ENCODE peak calls at places on chromosome 18, in five cellular contexts. M is K562, K is A549, I is HepG2, Q is GM12878. V is an unnamed sample.

GRCh38 chr18:22985250-22985649 is 52.1 kb downstream of the RBBP8 start:
- DNase-seq in Q (no peak), M (no peak), I (no peak), K (no peak), V (no peak)

GRCh38 chr18:58364867-58365533 is 263.9 kb downstream of the ALPK2 start:
- DNase-seq in I (no peak), K (no peak), Q (no peak), M (no peak), V (peak; percentile 39)

GRCh38 chr18:21955757-21956652 is 213.4 kb upstream of the GATA6 start:
- DNase-seq in I (peak; percentile 54), Q (peak; percentile 4), K (peak; percentile 61), M (peak; percentile 88), V (peak; percentile 83)

GRCh38 chr18:31658670-31659573 is 25.5 kb downstream of the B4GALT6 start:
- DNase-seq in Q (peak; percentile 89), I (no peak), K (no peak), M (no peak), V (no peak)

GRCh38 chr18:52723456-52724065 is 383.6 kb downstream of the DCC start:
- DNase-seq in I (no peak), K (no peak), M (no peak), Q (no peak), V (no peak)

GRCh38 chr18:57859314-57859713 is 56.2 kb upstream of the ATP8B1 start:
- DNase-seq in K (peak; percentile 27), Q (no peak), M (peak; percentile 23), I (peak; percentile 44), V (peak; percentile 51)

GRCh38 chr18:27378396-27379094 is 193.4 kb upstream of the CHST9 start:
- DNase-seq in I (no peak), Q (no peak), M (no peak), K (no peak), V (no peak)

GRCh38 chr18:44844486-44844885 is 163.8 kb downstream of the SETBP1 start:
- DNase-seq in M (no peak), I (no peak), K (no peak), Q (no peak), V (no peak)

GRCh38 chr18:50356036-50356945 is 18.6 kb upstream of the SKA1 start:
- DNase-seq in K (no peak), M (no peak), Q (peak; percentile 79), I (peak; percentile 11), V (peak; percentile 41)

GRCh38 chr18:14767474-14767873 is 19.5 kb downstream of the ANKRD30B start:
- DNase-seq in M (no peak), Q (no peak), K (no peak), I (no peak), V (no peak)

GRCh38 chr18:62327977-62328376 is 2.9 kb downstream of the TNFRSF11A start:
- DNase-seq in I (no peak), M (no peak), K (no peak), Q (no peak), V (no peak)

GRCh38 chr18:37582306-37582705 is 16.7 kb upstream of the CELF4 start:
- DNase-seq in M (no peak), I (no peak), K (no peak), Q (no peak), V (no peak)

GRCh38 chr18:42413870-42414269 is 458.8 kb downstream of the PIK3C3 start:
- DNase-seq in M (no peak), K (no peak), Q (no peak), I (no peak), V (no peak)

GRCh38 chr18:51936115-51936514 is 403.9 kb upstream of the DCC start:
- DNase-seq in I (no peak), M (no peak), Q (no peak), K (no peak), V (peak; percentile 4)

GRCh38 chr18:35618289-35618688 is 36.7 kb downstream of the GALNT1 start:
- DNase-seq in Q (no peak), I (no peak), K (no peak), M (no peak), V (no peak)

GRCh38 chr18:21272016-21272582 is 30.1 kb downstream of the GREB1L start:
- DNase-seq in Q (no peak), K (no peak), M (no peak), I (no peak), V (no peak)

GRCh38 chr18:46650681-46651080 is 6.3 kb downstream of the LOXHD1 start:
- DNase-seq in I (no peak), M (no peak), K (no peak), Q (no peak), V (no peak)
- TF ChIP-seq JUNB in I (no peak), M (no peak), K (no peak), Q (no peak), V (no peak)

GRCh38 chr18:494602-494983 is 5.9 kb downstream of the COLEC12 start:
- DNase-seq in K (no peak), M (no peak), I (no peak), Q (no peak), V (no peak)
- H3K4me1 ChIP-seq in K (peaks cover 8% of the 10 kb centered on the region), M (peaks cover 4% of the 10 kb centered on the region), I (peaks cover 19% of the 10 kb centered on the region), Q (no peaks in the 10 kb centered on the region), V (peaks cover 13% of the 10 kb centered on the region)

GRCh38 chr18:76361219-76361618 is 133.8 kb downstream of the ZNF516 start:
- DNase-seq in Q (no peak), M (no peak), I (no peak), K (no peak), V (no peak)

GRCh38 chr18:76357174-76357573 is 137.9 kb downstream of the ZNF516 start:
- DNase-seq in Q (no peak), I (no peak), M (no peak), K (no peak), V (no peak)

GRCh38 chr18:76357585-76358265 is 137.3 kb downstream of the ZNF516 start:
- DNase-seq in M (no peak), I (no peak), K (no peak), Q (no peak), V (no peak)

GRCh38 chr18:76358774-76359173 is 136.3 kb downstream of the ZNF516 start:
- DNase-seq in K (no peak), Q (no peak), I (no peak), M (no peak), V (no peak)

GRCh38 chr18:76359909-76360308 is 135.1 kb downstream of the ZNF516 start:
- DNase-seq in M (no peak), I (no peak), K (no peak), Q (no peak), V (no peak)
- TF ChIP-seq JUNB in M (no peak), I (no peak), K (no peak), Q (no peak), V (no peak)

GRCh38 chr18:7579176-7579922 is 12.2 kb downstream of the PTPRM start:
- DNase-seq in M (no peak), K (no peak), I (no peak), Q (no peak), V (no peak)
- H3K4me1 ChIP-seq in M (no peaks in the 10 kb centered on the region), K (peaks cover 55% of the 10 kb centered on the region), I (peaks cover 31% of the 10 kb centered on the region), Q (no peaks in the 10 kb centered on the region), V (peaks cover 22% of the 10 kb centered on the region)

DNA sequence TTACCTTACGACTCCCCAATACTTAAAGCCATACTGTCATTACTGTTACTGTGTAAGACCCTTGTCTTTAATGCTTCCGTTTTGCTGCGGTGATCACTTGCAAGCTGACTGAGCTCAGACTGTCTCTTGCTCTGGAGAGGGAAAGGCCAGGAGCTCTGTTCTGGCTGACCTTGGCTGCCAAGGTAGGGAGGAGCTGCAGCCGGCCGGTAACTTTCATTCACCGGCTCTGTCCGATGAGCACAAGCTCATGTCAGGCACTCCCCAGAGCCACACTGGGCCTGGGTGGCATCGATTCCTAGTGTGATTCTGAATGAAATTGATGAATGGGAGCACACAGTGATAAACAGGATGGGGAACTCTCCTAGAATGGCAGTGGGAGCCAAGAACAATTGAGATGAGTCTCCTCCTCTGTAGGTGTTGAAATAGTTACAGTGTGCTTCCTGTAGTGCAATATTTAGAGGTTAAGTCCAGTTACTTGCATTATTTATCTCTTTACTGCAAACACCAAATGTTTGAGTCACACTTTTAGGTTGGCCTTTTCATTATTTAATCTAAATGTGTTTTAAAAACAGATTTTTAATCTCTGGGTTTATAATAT is 100.9 kb downstream of the ATP9B start:
- DNase-seq in Q (no peak), M (no peak), I (peak; percentile 10), K (no peak), V (no peak)
- TF ChIP-seq JUNB in Q (no peak), M (no peak), I (no peak), K (no peak), V (no peak)

GRCh38 chr18:78996741-78997490 is 17.3 kb downstream of the SALL3 start:
- DNase-seq in Q (no peak), K (no peak), I (no peak), M (no peak), V (no peak)
- H3K4me1 ChIP-seq in Q (no peaks in the 10 kb centered on the region), K (no peaks in the 10 kb centered on the region), I (no peaks in the 10 kb centered on the region), M (no peaks in the 10 kb centered on the region), V (no peaks in the 10 kb centered on the region)

GRCh38 chr18:9482790-9483189 is 7.5 kb downstream of the RALBP1 start:
- DNase-seq in M (no peak), K (no peak), I (no peak), Q (no peak), V (no peak)
- TF ChIP-seq JUNB in M (no peak), K (no peak), I (no peak), Q (no peak), V (no peak)

DNA sequence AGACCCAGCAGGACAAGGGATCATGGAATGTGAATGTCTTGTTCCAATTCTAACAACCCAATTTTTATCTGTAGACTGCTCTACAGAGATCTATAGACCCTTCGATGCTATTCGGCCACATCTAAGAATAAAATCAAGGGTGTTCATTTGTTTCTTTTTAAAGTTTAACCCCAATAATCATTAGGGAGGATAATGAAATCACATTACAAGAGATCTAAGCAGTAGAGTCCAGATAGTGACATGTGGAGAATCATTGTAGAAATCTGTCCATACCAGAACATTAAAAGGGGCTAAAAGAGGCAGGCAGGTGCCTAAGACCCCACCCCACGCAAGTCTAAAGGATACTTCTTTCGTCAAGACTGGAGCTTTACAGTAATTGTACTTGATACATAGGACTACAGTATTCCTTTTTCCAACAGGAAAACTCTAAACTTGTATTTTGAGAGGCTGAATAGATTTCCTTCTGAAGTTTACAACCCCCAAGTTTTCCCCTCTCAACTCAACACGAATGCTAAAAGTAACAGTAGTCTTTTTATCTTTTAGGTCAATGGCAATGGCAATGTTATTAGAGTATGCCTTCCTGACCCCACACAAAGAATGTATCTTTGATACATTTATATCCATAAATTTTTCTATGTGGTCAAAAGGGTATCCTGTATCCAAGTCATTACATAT is 183.7 kb downstream of the TCF4 start:
- DNase-seq in I (no peak), K (no peak), Q (no peak), M (no peak), V (no peak)
- H3K4me1 ChIP-seq in I (no peaks in the 10 kb centered on the region), K (peaks cover 24% of the 10 kb centered on the region), Q (no peaks in the 10 kb centered on the region), M (no peaks in the 10 kb centered on the region), V (peaks cover 81% of the 10 kb centered on the region)

GRCh38 chr18:48293954-48294893 is 115.0 kb downstream of the ZBTB7C start:
- DNase-seq in I (no peak), K (no peak), M (no peak), Q (no peak), V (no peak)
- TF ChIP-seq JUNB in I (no peak), K (no peak), M (no peak), Q (no peak), V (no peak)

V was measured in GM23338.